ENCODE peak calls at places on chromosomes 11 and 22, in seven cellular contexts. D, M, V, E, W, J and A are unnamed samples.

GRCh38 chr22:32801436-32802290 is at the start of gene TIMP3:
- DNase-seq in D (peak), M (no peak), V (no peak), E (peak), W (peak), J (no peak), A (no peak)

GRCh38 chr11:123261345-123262106 is 66.5 kb upstream of the CLMP start:
- DNase-seq in D (peak), M (peak), V (peak), E (peak), W (peak), J (peak), A (peak)

GRCh38 chr11:114377612-114378267 is 22.6 kb downstream of the C11orf71 start:
- DNase-seq in D (peak), M (no peak), V (no peak), E (no peak), W (peak), J (no peak), A (no peak)

GRCh38 chr11:92224394-92225205 is at the start of gene FAT3:
- DNase-seq in D (peak), M (no peak), V (no peak), E (peak), W (peak), J (no peak), A (no peak)

GRCh38 chr11:2327032-2327431 is 25.2 kb downstream of the TSPAN32 start:
- DNase-seq in D (no peak), M (no peak), V (no peak), E (no peak), W (no peak), J (no peak), A (no peak)

GRCh38 chr11:130103296-130103814 is 33.7 kb downstream of the APLP2 start:
- DNase-seq in D (peak), M (no peak), V (no peak), E (no peak), W (peak), J (no peak), A (no peak)

GRCh38 chr11:76671626-76672309 is 1.2 kb upstream of the LRRC32 start:
- DNase-seq in D (no peak), M (no peak), V (no peak), E (no peak), W (no peak), J (no peak), A (no peak)

GRCh38 chr11:132032555-132032954 is 662.1 kb downstream of the NTM start:
- DNase-seq in D (no peak), M (no peak), V (no peak), E (no peak), W (peak), J (no peak), A (no peak)